ENCODE peak calls at places on chromosomes 6 and 20, in eight cellular contexts. W is OCI-LY7, R is body of pancreas, Y is A549, U is brain microvascular endothelial cell, Q is IMR-90, H is heart right ventricle, T is prostate gland. N is an unnamed sample.

GRCh38 chr6:124958759-124959354 is 3.4 kb upstream of the RNF217 start:
- DNase-seq in Y (no peak), H (no peak), W (no peak), Q (peak), U (no peak), R (no peak), T (no peak), N (no peak)

GRCh38 chr20:11324990-11325389 is 592.7 kb upstream of the BTBD3 start:
- DNase-seq in R (no peak), Q (no peak), T (no peak), Y (no peak), U (no peak), H (no peak), W (no peak), N (no peak)

GRCh38 chr6:111892431-111892830 is 19.2 kb upstream of the FYN start:
- DNase-seq in R (no peak), U (no peak), W (no peak), Q (no peak), H (no peak), Y (no peak), T (no peak), N (no peak)

GRCh38 chr20:35253010-35253409 is 24.9 kb downstream of the MMP24OS start:
- DNase-seq in T (no peak), Y (no peak), R (no peak), H (no peak), U (no peak), Q (no peak), W (no peak), N (no peak)

GRCh38 chr6:15661815-15662245 is 998 bp downstream of the DTNBP1 start:
- DNase-seq in R (no peak), H (no peak), U (no peak), W (peak), T (no peak), Q (no peak), Y (no peak), N (no peak)

GRCh38 chr20:4573564-4574355 is 147.9 kb upstream of the PRND start:
- DNase-seq in R (no peak), Y (peak), T (no peak), W (no peak), Q (peak), H (no peak), U (peak), N (no peak)

GRCh38 chr6:94953867-94954631 is 623.3 kb upstream of the MANEA start:
- DNase-seq in T (no peak), H (no peak), Q (no peak), R (no peak), Y (no peak), W (no peak), U (no peak), N (no peak)

GRCh38 chr6:123604067-123604466 is 32.7 kb downstream of the TRDN start:
- DNase-seq in Q (no peak), R (no peak), W (no peak), H (no peak), Y (no peak), T (no peak), U (no peak), N (no peak)

GRCh38 chr6:14655201-14655988 is 537.8 kb downstream of the CD83 start:
- DNase-seq in Q (no peak), T (no peak), W (no peak), Y (no peak), R (no peak), H (no peak), U (no peak), N (no peak)

GRCh38 chr6:33856034-33856590 is 52.3 kb upstream of the MLN start:
- DNase-seq in R (no peak), W (no peak), U (no peak), T (no peak), H (no peak), Q (no peak), Y (no peak), N (no peak)

GRCh38 chr6:72738091-72738490 is 116.2 kb downstream of the KCNQ5 start:
- DNase-seq in H (no peak), U (no peak), W (no peak), R (no peak), Q (no peak), Y (no peak), T (no peak), N (no peak)

GRCh38 chr6:8860671-8861070 is 425.3 kb upstream of the SLC35B3 start:
- DNase-seq in Q (no peak), R (no peak), W (peak), H (no peak), T (no peak), U (no peak), Y (no peak), N (no peak)

GRCh38 chr20:9397928-9398327 is 116.5 kb upstream of the LAMP5 start:
- DNase-seq in U (no peak), R (no peak), W (peak), Q (no peak), H (peak), Y (no peak), T (no peak), N (no peak)

GRCh38 chr20:8670207-8670899 is 398.5 kb upstream of the PLCB4 start:
- DNase-seq in T (no peak), U (no peak), Y (no peak), Q (no peak), R (no peak), H (no peak), W (no peak), N (no peak)

DNA sequence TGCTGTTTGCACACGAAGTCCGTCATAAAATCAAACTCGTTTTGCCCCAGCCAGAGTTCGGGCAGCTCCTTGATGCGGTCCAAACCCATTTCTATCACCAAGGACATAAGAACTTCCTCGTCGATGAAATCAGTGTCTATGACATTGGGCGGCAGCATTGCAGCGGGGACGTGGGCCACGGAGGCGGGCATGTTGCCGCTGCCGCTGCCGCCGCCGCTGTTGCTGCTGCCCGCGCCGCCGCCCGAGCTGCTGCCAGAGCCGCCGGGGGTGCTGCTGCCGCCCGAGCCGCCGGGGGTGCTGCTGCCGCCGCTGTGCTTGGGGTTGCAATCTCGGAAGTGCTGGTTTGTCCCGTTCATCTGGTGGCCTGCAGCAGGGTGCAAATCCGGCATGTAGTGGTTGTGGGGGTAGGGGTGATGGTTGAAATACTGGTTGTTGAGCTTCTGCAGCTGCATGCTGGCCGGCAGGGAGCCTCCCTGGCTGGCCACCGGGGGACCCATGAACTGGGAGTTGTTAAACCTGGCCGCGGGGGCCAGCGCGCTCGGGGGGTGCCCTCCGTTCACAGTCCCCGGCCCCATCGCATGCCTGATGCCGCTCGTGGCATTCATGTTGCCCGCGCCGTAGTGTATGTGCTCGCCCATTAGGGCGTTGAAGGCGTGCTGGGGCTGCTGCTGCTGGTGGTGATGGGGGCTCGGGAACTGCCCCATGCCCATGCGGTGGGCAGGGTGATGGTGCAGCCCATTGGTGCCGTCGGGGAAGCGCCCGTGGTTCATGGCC is 1.1 kb downstream of the CITED2 start:
- DNase-seq in R (peak), T (peak), U (peak), Y (peak), Q (peak), H (peak), W (peak), N (peak)
- TF ChIP-seq CTCF in R (peak), T (no peak), U (peak), Y (peak), Q (no peak), H (peak), W (peak), N (peak)

DNA sequence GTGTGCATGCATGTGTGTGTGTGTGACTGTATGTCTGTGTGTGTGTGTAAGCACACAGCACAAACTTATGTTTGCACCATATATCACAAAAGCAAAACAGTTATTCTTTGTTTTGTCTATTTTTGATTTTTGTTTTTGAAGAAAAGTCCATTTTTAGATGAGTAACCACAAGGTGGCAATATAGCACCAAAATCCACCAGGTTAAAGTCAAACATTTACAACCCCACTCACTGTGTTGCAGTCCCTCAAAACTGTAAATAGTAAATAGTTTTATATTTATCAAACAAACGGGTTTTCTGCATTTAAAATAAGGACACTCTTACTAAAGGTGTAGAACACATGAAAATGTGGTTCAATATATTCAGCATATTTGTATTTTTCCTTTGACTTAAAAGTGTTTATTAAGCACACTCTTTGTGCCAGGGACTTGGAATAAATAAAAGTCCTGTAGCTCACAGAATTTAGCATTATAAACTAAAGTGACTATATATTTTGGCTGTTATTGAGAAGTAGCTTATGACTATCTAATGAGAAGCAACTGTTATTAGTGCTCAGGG is 118.5 kb downstream of the GFRAL start:
- DNase-seq in Q (peak), R (no peak), W (peak), T (no peak), Y (peak), U (peak), H (no peak), N (no peak)
- TF ChIP-seq CTCF in Q (peak), R (peak), W (peak), T (peak), Y (peak), U (no peak), H (peak), N (peak)

GRCh38 chr6:106688177-106688951 is 59.0 kb downstream of the QRSL1 start:
- DNase-seq in H (no peak), U (no peak), W (peak), R (peak), T (no peak), Y (peak), Q (no peak), N (no peak)
- TF ChIP-seq CTCF in H (no peak), U (no peak), W (peak), R (peak), T (no peak), Y (no peak), Q (no peak), N (no peak)

GRCh38 chr6:99547526-99547925 is 20.9 kb downstream of the CCNC start:
- DNase-seq in H (no peak), W (no peak), Y (no peak), R (no peak), U (no peak), Q (no peak), T (no peak), N (no peak)

GRCh38 chr6:99545442-99545841 is 23.0 kb downstream of the CCNC start:
- DNase-seq in T (no peak), R (no peak), Q (no peak), Y (no peak), U (no peak), H (no peak), W (no peak), N (no peak)

GRCh38 chr6:99548706-99549105 is 19.8 kb downstream of the CCNC start:
- DNase-seq in U (no peak), Q (no peak), R (no peak), Y (no peak), H (no peak), W (no peak), T (no peak), N (no peak)

DNA sequence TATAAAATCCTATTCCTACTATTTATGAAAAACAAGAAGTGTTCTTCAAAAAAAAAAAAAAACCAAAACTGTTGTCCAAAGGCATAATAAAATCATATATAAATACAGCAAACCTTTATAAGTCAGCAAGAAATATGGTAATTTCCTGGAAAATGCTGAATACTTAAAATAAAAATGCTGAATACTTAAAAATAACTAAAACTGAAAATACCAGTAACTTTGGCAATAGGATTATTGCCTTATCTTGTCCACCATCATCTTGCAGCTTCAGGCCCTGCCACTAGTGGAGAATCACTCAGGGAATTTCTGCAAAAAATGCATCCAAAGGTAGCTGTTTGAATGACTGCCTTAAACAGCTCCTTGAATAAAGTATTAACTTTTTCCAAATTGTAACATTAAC is 24.5 kb downstream of the CCNC start:
- DNase-seq in Q (no peak), U (no peak), Y (no peak), R (no peak), H (no peak), T (no peak), W (no peak), N (no peak)
- TF ChIP-seq CTCF in Q (no peak), U (peak), Y (no peak), R (no peak), H (no peak), T (no peak), W (no peak), N (peak)

GRCh38 chr6:24495516-24495847 is 713 bp downstream of the ALDH5A1 start:
- DNase-seq in T (peak), Y (peak), W (peak), Q (peak), U (peak), H (peak), R (peak), N (peak)
- TF ChIP-seq CTCF in T (no peak), Y (no peak), W (peak), Q (no peak), U (no peak), H (no peak), R (no peak), N (no peak)

DNA sequence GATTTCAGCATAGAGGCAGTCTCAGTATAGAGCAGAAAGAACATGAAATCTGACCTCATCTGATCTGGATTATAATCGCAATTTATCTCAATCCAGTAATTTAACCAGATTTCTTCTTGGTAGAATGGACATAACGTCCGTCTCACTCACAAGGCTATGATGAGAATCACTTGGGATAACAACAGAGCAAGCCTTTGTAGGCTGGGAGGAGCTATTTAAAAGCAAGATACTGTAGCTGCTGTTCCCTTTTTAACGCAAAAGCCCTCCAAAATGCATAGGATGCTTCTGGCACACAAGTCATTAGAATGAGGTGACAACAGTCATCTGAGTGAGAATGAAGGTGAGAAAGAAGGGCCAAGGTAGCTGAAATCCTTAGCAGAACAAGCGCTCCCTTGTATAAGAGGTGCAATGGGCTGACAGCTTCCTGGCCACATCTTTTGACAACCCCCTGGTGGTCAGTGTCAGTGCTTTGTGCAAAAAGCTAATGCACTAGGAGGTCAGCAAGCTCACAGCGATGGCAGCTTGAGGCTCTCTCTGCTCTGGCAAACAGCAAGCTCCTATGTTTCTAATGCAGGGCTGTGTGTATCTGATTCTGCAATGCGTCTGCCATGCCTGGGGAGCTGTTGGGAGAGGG is 16.4 kb downstream of the METTL24 start:
- DNase-seq in H (no peak), R (no peak), T (no peak), Q (peak), Y (peak), U (peak), W (peak), N (peak)
- TF ChIP-seq CTCF in H (no peak), R (no peak), T (no peak), Q (peak), Y (no peak), U (peak), W (peak), N (peak)

N was measured in neural crest cell.